ENCODE peak calls at places on chromosomes 13 and 19, in four cellular contexts. W, J, L and B are unnamed samples.

GRCh38 chr19:2016041-2016807 is 710 bp upstream of the BTBD2 start:
- DNase-seq in W (peak; percentile 87), L (peak; percentile 72), J (peak; percentile 84), B (peak; percentile 90)

GRCh38 chr13:69155136-69155535 is 952.5 kb upstream of the ATXN8OS start:
- DNase-seq in W (no peak), L (no peak), J (no peak), B (no peak)

GRCh38 chr13:33032037-33032625 is 15.9 kb downstream of the KL start:
- DNase-seq in J (no peak), L (no peak), W (no peak), B (peak; percentile 49)

GRCh38 chr19:14786421-14786851 is 8.1 kb upstream of the ADGRE2 start:
- DNase-seq in W (peak; percentile 37), J (no peak), L (peak; percentile 45), B (no peak)

GRCh38 chr19:52646571-52647222 is 8.5 kb upstream of the ZNF83 start:
- DNase-seq in W (no peak), L (no peak), J (no peak), B (no peak)

GRCh38 chr13:87042946-87043345 is 628.2 kb upstream of the SLITRK5 start:
- DNase-seq in J (no peak), W (no peak), L (no peak), B (no peak)

GRCh38 chr19:7899751-7900352 is 3.8 kb upstream of the MAP2K7 start:
- DNase-seq in J (peak; percentile 6), W (no peak), L (no peak), B (no peak)

GRCh38 chr13:100666124-100666523 is 8.5 kb downstream of the TMTC4 start:
- DNase-seq in L (no peak), W (no peak), J (no peak), B (peak; percentile 44)

GRCh38 chr19:17475541-17476115 is 5.3 kb downstream of the SLC27A1 start:
- DNase-seq in J (peak; percentile 31), W (peak; percentile 54), L (no peak), B (peak; percentile 80)

GRCh38 chr13:110885966-110886365 is 28.9 kb downstream of the ANKRD10 start:
- DNase-seq in W (no peak), J (no peak), L (no peak), B (no peak)

GRCh38 chr19:1840541-1841115 is 7.7 kb downstream of the REXO1 start:
- DNase-seq in J (no peak), W (no peak), L (no peak), B (no peak)

GRCh38 chr13:95267662-95268369 is 33.4 kb downstream of the ABCC4 start:
- DNase-seq in W (no peak), L (peak; percentile 52), J (peak; percentile 40), B (peak; percentile 87)

GRCh38 chr19:29645911-29646310 is 19.4 kb upstream of the PLEKHF1 start:
- DNase-seq in L (no peak), J (no peak), W (peak; percentile 56), B (peak; percentile 54)

GRCh38 chr19:2344381-2344870 is 15.6 kb upstream of the TMPRSS9 start:
- DNase-seq in J (no peak), L (no peak), W (no peak), B (no peak)

GRCh38 chr19:7743425-7743841 is 3.9 kb downstream of the CD209 start:
- DNase-seq in J (no peak), W (no peak), L (no peak), B (no peak)

GRCh38 chr13:24742986-24743385 is 21.0 kb upstream of the RNF17 start:
- DNase-seq in J (no peak), W (no peak), L (no peak), B (no peak)

GRCh38 chr19:41303941-41304340 is 6.0 kb upstream of the CCDC97 start:
- DNase-seq in L (no peak), W (no peak), J (no peak), B (no peak)

GRCh38 chr13:107864543-107865460 is 350.5 kb downstream of the LIG4 start:
- DNase-seq in J (no peak), W (peak; percentile 5), L (no peak), B (peak; percentile 46)

GRCh38 chr19:29837448-29837961 is 25.7 kb downstream of the CCNE1 start:
- DNase-seq in J (no peak), L (no peak), W (no peak), B (no peak)

GRCh38 chr13:65985632-65986031 is 1244.5 kb downstream of the PCDH9 start:
- DNase-seq in L (no peak), W (no peak), J (no peak), B (no peak)

GRCh38 chr13:80339841-80340642 is 884 bp downstream of the SPRY2 start:
- DNase-seq in J (peak; percentile 68), W (peak; percentile 54), L (peak; percentile 65), B (no peak)

GRCh38 chr19:17873661-17874422 is 2.1 kb downstream of the SLC5A5 start:
- DNase-seq in J (peak; percentile 53), L (no peak), W (peak; percentile 32), B (no peak)

GRCh38 chr19:12137541-12137940 is 2.6 kb downstream of the ZNF20 start:
- DNase-seq in W (no peak), L (no peak), J (no peak), B (no peak)

GRCh38 chr13:39349391-39349790 is 253.6 kb downstream of the LHFPL6 start:
- DNase-seq in W (no peak), L (no peak), J (no peak), B (no peak)

GRCh38 chr13:39350461-39350881 is 252.5 kb downstream of the LHFPL6 start:
- DNase-seq in W (no peak), L (no peak), J (no peak), B (no peak)

GRCh38 chr13:39353988-39354387 is 249.0 kb downstream of the LHFPL6 start:
- DNase-seq in L (no peak), W (no peak), J (no peak), B (peak; percentile 79)

GRCh38 chr13:39347926-39348901 is 254.8 kb downstream of the LHFPL6 start:
- DNase-seq in J (no peak), W (no peak), L (no peak), B (no peak)
- H3K4me3 ChIP-seq in J (no peak overlapping the region), W (no peak overlapping the region), L (no peak overlapping the region), B (no peak overlapping the region)

GRCh38 chr13:98780451-98780850 is 28.0 kb upstream of the SLC15A1 start:
- DNase-seq in L (no peak), J (no peak), W (no peak), B (peak; percentile 76)
- TF ChIP-seq CTCF in L (no peak), J (no peak), W (no peak), B (no peak)

GRCh38 chr19:19679176-19680073 is 10.8 kb downstream of the ZNF101 start:
- DNase-seq in L (no peak), W (no peak), J (no peak), B (no peak)
- H3K4me3 ChIP-seq in L (no peak overlapping the region), W (no peak overlapping the region), J (no peak overlapping the region), B (no peak overlapping the region)

GRCh38 chr19:48169974-48170803 is at the start of the genes LIG1 and ZSWIM9:
- DNase-seq in W (peak; percentile 92), L (peak; percentile 94), J (peak; percentile 93), B (peak; percentile 94)
- TF ChIP-seq CTCF in W (no peak), L (peak; percentile 12), J (no peak), B (peak; percentile 18)

GRCh38 chr13:51225034-51225433 is 2.8 kb downstream of the FAM124A start:
- DNase-seq in J (no peak), L (no peak), W (no peak), B (peak; percentile 4)
- H3K4me3 ChIP-seq in J (no peak overlapping the region), L (no peak overlapping the region), W (no peak overlapping the region), B (no peak overlapping the region)